ENCODE peak calls at places on chromosomes 6 and 20, in four cellular contexts. One of them, this sample, is unnamed.

GRCh38 chr20:23198815-23199214 is 112.7 kb upstream of the CD93 start:
- DNase-seq in testis: no peak
- DNase-seq in endodermal cell: no peak
- DNase-seq in fibroblast of mammary gland: no peak
- DNase-seq in this sample: no peak

GRCh38 chr6:136226674-136227377 is 23.3 kb downstream of the MTFR2 start:
- DNase-seq in testis: no peak
- DNase-seq in endodermal cell: no peak
- DNase-seq in fibroblast of mammary gland: no peak
- DNase-seq in this sample: no peak

GRCh38 chr6:125953502-125953875 is 3.1 kb upstream of the HINT3 start:
- DNase-seq in testis: no peak
- DNase-seq in endodermal cell: peak
- DNase-seq in fibroblast of mammary gland: no peak
- DNase-seq in this sample: peak

GRCh38 chr6:44470746-44471145 is 83.2 kb downstream of the CDC5L start:
- DNase-seq in testis: no peak
- DNase-seq in endodermal cell: no peak
- DNase-seq in fibroblast of mammary gland: no peak
- DNase-seq in this sample: no peak

GRCh38 chr6:11761744-11762620 is 16.6 kb downstream of the ADTRP start:
- DNase-seq in testis: no peak
- DNase-seq in endodermal cell: no peak
- DNase-seq in fibroblast of mammary gland: no peak
- DNase-seq in this sample: no peak

GRCh38 chr6:131173680-131174079 is 38.4 kb downstream of the AKAP7 start:
- DNase-seq in testis: no peak
- DNase-seq in endodermal cell: no peak
- DNase-seq in fibroblast of mammary gland: no peak
- DNase-seq in this sample: no peak

GRCh38 chr20:48241482-48241881 is 456.2 kb upstream of the SULF2 start:
- DNase-seq in testis: no peak
- DNase-seq in endodermal cell: peak
- DNase-seq in fibroblast of mammary gland: no peak
- DNase-seq in this sample: no peak

GRCh38 chr20:33894798-33895197 is 83.7 kb downstream of the CHMP4B start:
- DNase-seq in testis: no peak
- DNase-seq in endodermal cell: no peak
- DNase-seq in fibroblast of mammary gland: no peak
- DNase-seq in this sample: no peak

GRCh38 chr6:16301511-16301910 is 63.1 kb downstream of the GMPR start:
- DNase-seq in testis: no peak
- DNase-seq in endodermal cell: peak
- DNase-seq in fibroblast of mammary gland: no peak
- DNase-seq in this sample: no peak

GRCh38 chr6:21935142-21935541 is 341.6 kb downstream of the SOX4 start:
- DNase-seq in testis: no peak
- DNase-seq in endodermal cell: no peak
- DNase-seq in fibroblast of mammary gland: no peak
- DNase-seq in this sample: no peak

GRCh38 chr6:43789447-43789846 is 19.4 kb downstream of the VEGFA start:
- DNase-seq in testis: no peak
- DNase-seq in endodermal cell: no peak
- DNase-seq in fibroblast of mammary gland: no peak
- DNase-seq in this sample: no peak

GRCh38 chr6:26311012-26311384 is 54.0 kb upstream of the BTN3A2 start:
- DNase-seq in testis: no peak
- DNase-seq in endodermal cell: peak
- DNase-seq in fibroblast of mammary gland: peak
- DNase-seq in this sample: peak

GRCh38 chr20:973785-974194 is 28.3 kb downstream of the RSPO4 start:
- DNase-seq in testis: peak
- DNase-seq in endodermal cell: peak
- DNase-seq in fibroblast of mammary gland: peak
- DNase-seq in this sample: peak

GRCh38 chr6:12313992-12314589 is 23.9 kb downstream of the EDN1 start:
- DNase-seq in testis: no peak
- DNase-seq in endodermal cell: no peak
- DNase-seq in fibroblast of mammary gland: peak
- DNase-seq in this sample: peak

GRCh38 chr20:64149809-64150560 is 14.3 kb upstream of the MYT1 start:
- DNase-seq in testis: no peak
- DNase-seq in endodermal cell: no peak
- DNase-seq in fibroblast of mammary gland: no peak
- DNase-seq in this sample: no peak

GRCh38 chr6:11241793-11242201 is 9.3 kb upstream of the NEDD9 start:
- DNase-seq in testis: peak
- DNase-seq in endodermal cell: peak
- DNase-seq in fibroblast of mammary gland: peak
- DNase-seq in this sample: no peak

GRCh38 chr6:88870728-88871330 is 92.6 kb downstream of the RNGTT start:
- DNase-seq in testis: peak
- DNase-seq in endodermal cell: no peak
- DNase-seq in fibroblast of mammary gland: peak
- DNase-seq in this sample: peak

GRCh38 chr6:11210386-11211138 is 21.9 kb downstream of the NEDD9 start:
- DNase-seq in testis: no peak
- DNase-seq in endodermal cell: peak
- DNase-seq in fibroblast of mammary gland: no peak
- DNase-seq in this sample: no peak

GRCh38 chr6:63440594-63440993 is 120.8 kb upstream of the LGSN start:
- DNase-seq in testis: no peak
- DNase-seq in endodermal cell: no peak
- DNase-seq in fibroblast of mammary gland: no peak
- DNase-seq in this sample: no peak

GRCh38 chr20:61639200-61639599 is 387.1 kb downstream of the CDH4 start:
- DNase-seq in testis: no peak
- DNase-seq in endodermal cell: no peak
- DNase-seq in fibroblast of mammary gland: peak
- DNase-seq in this sample: peak

GRCh38 chr6:63636516-63636968 is 940 bp downstream of the PHF3 start:
- DNase-seq in testis: peak
- DNase-seq in endodermal cell: peak
- DNase-seq in fibroblast of mammary gland: peak
- DNase-seq in this sample: peak

GRCh38 chr20:46999821-47000465 is 105.3 kb downstream of the EYA2 start:
- DNase-seq in testis: no peak
- DNase-seq in endodermal cell: peak
- DNase-seq in fibroblast of mammary gland: no peak
- DNase-seq in this sample: no peak

GRCh38 chr6:148693882-148694484 is 52.8 kb upstream of the UST start:
- DNase-seq in testis: no peak
- DNase-seq in endodermal cell: no peak
- DNase-seq in fibroblast of mammary gland: no peak
- DNase-seq in this sample: peak

GRCh38 chr6:22575190-22575589 is 5.8 kb downstream of the HDGFL1 start:
- DNase-seq in testis: no peak
- DNase-seq in endodermal cell: no peak
- DNase-seq in fibroblast of mammary gland: peak
- DNase-seq in this sample: no peak

GRCh38 chr6:24720131-24720603 is 1.2 kb upstream of the C6orf62 start:
- DNase-seq in testis: peak
- DNase-seq in endodermal cell: peak
- DNase-seq in fibroblast of mammary gland: peak
- DNase-seq in this sample: peak

GRCh38 chr6:169920359-169921020 is 169.1 kb downstream of the ERMARD start:
- DNase-seq in testis: no peak
- DNase-seq in endodermal cell: no peak
- DNase-seq in fibroblast of mammary gland: no peak
- DNase-seq in this sample: no peak

GRCh38 chr6:903746-904145 is 210.8 kb upstream of the EXOC2 start:
- DNase-seq in testis: no peak
- DNase-seq in endodermal cell: no peak
- DNase-seq in fibroblast of mammary gland: peak
- DNase-seq in this sample: peak

GRCh38 chr6:39342692-39343460 is 20.4 kb upstream of the KCNK16 start:
- DNase-seq in testis: no peak
- DNase-seq in endodermal cell: no peak
- DNase-seq in fibroblast of mammary gland: no peak
- DNase-seq in this sample: no peak

GRCh38 chr20:18001131-18001921 is 32.5 kb downstream of the MGME1 start:
- DNase-seq in testis: peak
- DNase-seq in endodermal cell: peak
- DNase-seq in fibroblast of mammary gland: peak
- DNase-seq in this sample: peak

GRCh38 chr6:33297956-33298772 is 578 bp downstream of the RGL2 start:
- DNase-seq in testis: peak
- DNase-seq in endodermal cell: peak
- DNase-seq in fibroblast of mammary gland: peak
- DNase-seq in this sample: peak

GRCh38 chr6:143592335-143592734 is 80.8 kb upstream of the FUCA2 start:
- DNase-seq in testis: peak
- DNase-seq in endodermal cell: peak
- DNase-seq in fibroblast of mammary gland: peak
- DNase-seq in this sample: peak
- TF ChIP-seq CTCF in testis: peak
- TF ChIP-seq CTCF in endodermal cell: peak
- TF ChIP-seq CTCF in fibroblast of mammary gland: peak
- TF ChIP-seq CTCF in this sample: peak

DNA sequence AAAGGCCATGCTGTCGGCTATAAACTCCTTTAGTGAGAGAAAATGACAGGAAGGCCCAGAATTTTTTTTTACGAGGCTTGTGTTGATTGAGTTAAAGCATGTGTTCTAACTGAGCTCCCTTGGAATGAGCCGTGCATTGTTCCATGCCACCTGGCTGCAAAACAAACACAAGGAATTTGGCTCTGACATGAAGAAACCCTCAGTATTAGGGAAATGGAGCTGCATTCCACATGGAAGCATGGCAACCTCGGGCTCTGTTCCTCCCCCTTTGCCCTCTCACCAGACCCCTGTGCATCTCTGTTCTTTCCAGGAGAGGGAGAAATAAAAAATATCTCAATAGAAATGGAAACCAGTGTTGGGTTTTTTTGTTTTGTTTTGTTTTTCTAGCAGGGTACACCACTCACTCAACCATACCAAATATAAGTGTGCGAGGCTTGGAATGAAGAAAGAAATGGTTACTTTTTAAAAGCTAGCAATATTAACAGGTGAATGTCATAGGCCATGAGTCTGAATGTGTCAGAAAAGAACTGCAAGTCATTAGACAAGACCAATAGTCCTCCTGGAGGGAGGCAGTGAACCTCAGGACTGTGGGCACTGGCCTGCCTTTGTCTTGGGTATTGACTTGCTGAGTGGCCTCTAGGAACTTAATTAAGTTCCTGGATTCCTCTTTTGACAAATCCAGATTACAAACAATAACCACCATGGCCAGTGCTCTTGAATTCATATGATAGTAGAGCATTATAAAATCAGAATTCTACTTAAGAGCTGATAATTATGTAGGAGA is 935.1 kb downstream of the KIF16B start:
- DNase-seq in testis: no peak
- DNase-seq in endodermal cell: no peak
- DNase-seq in fibroblast of mammary gland: no peak
- DNase-seq in this sample: no peak
- TF ChIP-seq CTCF in testis: no peak
- TF ChIP-seq CTCF in endodermal cell: no peak
- TF ChIP-seq CTCF in fibroblast of mammary gland: no peak
- TF ChIP-seq CTCF in this sample: no peak

GRCh38 chr6:165849539-165850430 is 186.7 kb upstream of the PDE10A start:
- DNase-seq in testis: peak
- DNase-seq in endodermal cell: peak
- DNase-seq in fibroblast of mammary gland: no peak
- DNase-seq in this sample: no peak

GRCh38 chr6:165850434-165851019 is 187.5 kb upstream of the PDE10A start:
- DNase-seq in testis: peak
- DNase-seq in endodermal cell: peak
- DNase-seq in fibroblast of mammary gland: peak
- DNase-seq in this sample: peak

GRCh38 chr6:165847407-165848098 is 184.5 kb upstream of the PDE10A start:
- DNase-seq in testis: peak
- DNase-seq in endodermal cell: peak
- DNase-seq in fibroblast of mammary gland: peak
- DNase-seq in this sample: no peak

GRCh38 chr6:165846123-165846966 is 183.3 kb upstream of the PDE10A start:
- DNase-seq in testis: no peak
- DNase-seq in endodermal cell: no peak
- DNase-seq in fibroblast of mammary gland: no peak
- DNase-seq in this sample: no peak

DNA sequence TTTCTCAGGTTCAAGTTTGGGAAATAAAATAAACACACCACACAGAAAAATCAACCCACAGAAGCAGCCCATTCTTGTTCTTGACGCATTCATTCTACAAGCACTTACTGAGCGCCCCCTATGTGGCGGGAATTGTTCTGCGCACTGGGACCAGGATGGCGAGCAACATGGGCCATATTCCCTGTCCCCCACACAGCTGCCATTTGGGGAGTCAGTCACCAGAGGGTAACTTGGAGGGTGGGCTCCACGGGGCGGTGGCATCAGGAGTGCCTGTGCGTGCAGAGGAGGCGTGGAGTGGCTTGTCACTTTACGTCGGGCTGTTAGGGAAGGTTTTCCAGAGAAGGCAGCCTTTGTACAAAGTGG is 185.0 kb upstream of the PDE10A start:
- DNase-seq in testis: no peak
- DNase-seq in endodermal cell: peak
- DNase-seq in fibroblast of mammary gland: no peak
- DNase-seq in this sample: no peak
- TF ChIP-seq CTCF in testis: no peak
- TF ChIP-seq CTCF in endodermal cell: peak
- TF ChIP-seq CTCF in fibroblast of mammary gland: no peak
- TF ChIP-seq CTCF in this sample: no peak

GRCh38 chr6:106820412-106820852 is 154.1 kb downstream of the CD24 start:
- DNase-seq in testis: no peak
- DNase-seq in endodermal cell: no peak
- DNase-seq in fibroblast of mammary gland: peak
- DNase-seq in this sample: no peak
- TF ChIP-seq CTCF in testis: no peak
- TF ChIP-seq CTCF in endodermal cell: no peak
- TF ChIP-seq CTCF in fibroblast of mammary gland: no peak
- TF ChIP-seq CTCF in this sample: no peak

GRCh38 chr6:161442381-161442858 is 168.6 kb upstream of the AGPAT4 start:
- DNase-seq in testis: no peak
- DNase-seq in endodermal cell: no peak
- DNase-seq in fibroblast of mammary gland: no peak
- DNase-seq in this sample: no peak

GRCh38 chr6:161446296-161446925 is 172.6 kb upstream of the AGPAT4 start:
- DNase-seq in testis: no peak
- DNase-seq in endodermal cell: no peak
- DNase-seq in fibroblast of mammary gland: no peak
- DNase-seq in this sample: no peak

GRCh38 chr6:161444966-161445799 is 171.3 kb upstream of the AGPAT4 start:
- DNase-seq in testis: no peak
- DNase-seq in endodermal cell: no peak
- DNase-seq in fibroblast of mammary gland: no peak
- DNase-seq in this sample: no peak

GRCh38 chr6:161443868-161444267 is 170.0 kb upstream of the AGPAT4 start:
- DNase-seq in testis: peak
- DNase-seq in endodermal cell: peak
- DNase-seq in fibroblast of mammary gland: peak
- DNase-seq in this sample: no peak

DNA sequence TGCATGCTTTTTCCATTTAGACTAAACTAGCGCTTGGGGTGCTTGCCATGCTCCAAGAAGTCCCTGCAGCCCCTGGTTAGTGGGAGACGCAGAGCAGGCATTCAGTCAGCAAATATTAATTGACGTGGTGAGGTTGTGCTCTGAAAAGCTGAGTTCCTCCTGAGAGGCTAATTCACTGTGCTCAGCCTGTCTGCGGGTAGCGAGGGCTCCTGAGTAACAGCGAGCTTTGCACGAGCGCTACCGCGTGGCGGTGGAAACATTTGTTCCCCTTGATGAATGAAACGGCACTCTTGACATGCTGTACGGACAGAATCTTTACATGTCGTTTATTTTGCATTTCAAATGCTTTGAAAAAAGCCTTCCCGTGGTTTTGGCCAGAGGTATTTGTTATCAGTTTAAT is 170.6 kb upstream of the AGPAT4 start:
- DNase-seq in testis: peak
- DNase-seq in endodermal cell: peak
- DNase-seq in fibroblast of mammary gland: peak
- DNase-seq in this sample: no peak
- TF ChIP-seq CTCF in testis: no peak
- TF ChIP-seq CTCF in endodermal cell: peak
- TF ChIP-seq CTCF in fibroblast of mammary gland: no peak
- TF ChIP-seq CTCF in this sample: no peak

This sample was measured in MCF 10A.